ENCODE peak calls at places on chromosome 1, in five cellular contexts. One of them, this sample, is unnamed. For H3K4me1, the result is how much of the 10 kb centered on the place peaks cover.

GRCh38 chr1:31780632-31781031 is 16.5 kb upstream of the ADGRB2 start:
- DNase-seq in neural progenitor cell: no peak
- DNase-seq in HCT116: no peak
- DNase-seq in suprapubic skin: no peak
- DNase-seq in fibroblast of lung: no peak
- DNase-seq in this sample: no peak

GRCh38 chr1:184433928-184434502 is 47.2 kb downstream of the C1orf21 start:
- DNase-seq in neural progenitor cell: no peak
- DNase-seq in HCT116: no peak
- DNase-seq in suprapubic skin: no peak
- DNase-seq in fibroblast of lung: no peak
- DNase-seq in this sample: no peak

GRCh38 chr1:184150776-184151531 is 99.4 kb downstream of the TSEN15 start:
- DNase-seq in neural progenitor cell: no peak
- DNase-seq in HCT116: no peak
- DNase-seq in suprapubic skin: no peak
- DNase-seq in fibroblast of lung: peak
- DNase-seq in this sample: peak

GRCh38 chr1:53552981-53553733 is 94.0 kb downstream of the DMRTB1 start:
- DNase-seq in neural progenitor cell: no peak
- DNase-seq in HCT116: no peak
- DNase-seq in suprapubic skin: peak
- DNase-seq in fibroblast of lung: no peak
- DNase-seq in this sample: no peak

GRCh38 chr1:230231739-230232075 is 164.7 kb downstream of the GALNT2 start:
- DNase-seq in neural progenitor cell: no peak
- DNase-seq in HCT116: no peak
- DNase-seq in suprapubic skin: no peak
- DNase-seq in fibroblast of lung: peak
- DNase-seq in this sample: peak

GRCh38 chr1:36086529-36087232 is 2.0 kb upstream of the ADPRS start:
- DNase-seq in neural progenitor cell: no peak
- DNase-seq in HCT116: no peak
- DNase-seq in suprapubic skin: peak
- DNase-seq in fibroblast of lung: no peak
- DNase-seq in this sample: no peak

GRCh38 chr1:184283999-184284398 is 102.8 kb upstream of the C1orf21 start:
- DNase-seq in neural progenitor cell: no peak
- DNase-seq in HCT116: no peak
- DNase-seq in suprapubic skin: no peak
- DNase-seq in fibroblast of lung: peak
- DNase-seq in this sample: peak

GRCh38 chr1:32755098-32755809 is 52.7 kb upstream of the SYNC start:
- DNase-seq in neural progenitor cell: no peak
- DNase-seq in HCT116: no peak
- DNase-seq in suprapubic skin: no peak
- DNase-seq in fibroblast of lung: no peak
- DNase-seq in this sample: no peak

GRCh38 chr1:6365047-6365446 is 28.5 kb downstream of the ACOT7 start:
- DNase-seq in neural progenitor cell: no peak
- DNase-seq in HCT116: no peak
- DNase-seq in suprapubic skin: no peak
- DNase-seq in fibroblast of lung: no peak
- DNase-seq in this sample: no peak

GRCh38 chr1:50681931-50682330 is 258.7 kb upstream of the DMRTA2 start:
- DNase-seq in neural progenitor cell: no peak
- DNase-seq in HCT116: peak
- DNase-seq in suprapubic skin: no peak
- DNase-seq in fibroblast of lung: no peak
- DNase-seq in this sample: no peak

GRCh38 chr1:94971491-94971924 is 44.6 kb upstream of the CNN3 start:
- DNase-seq in neural progenitor cell: no peak
- DNase-seq in HCT116: no peak
- DNase-seq in suprapubic skin: no peak
- DNase-seq in fibroblast of lung: peak
- DNase-seq in this sample: peak

GRCh38 chr1:225655509-225656258 is 2.8 kb upstream of the ENAH start:
- DNase-seq in neural progenitor cell: peak
- DNase-seq in HCT116: peak
- DNase-seq in suprapubic skin: no peak
- DNase-seq in fibroblast of lung: peak
- DNase-seq in this sample: peak

GRCh38 chr1:41618066-41618825 is 133.8 kb upstream of the EDN2 start:
- DNase-seq in neural progenitor cell: no peak
- DNase-seq in HCT116: no peak
- DNase-seq in suprapubic skin: peak
- DNase-seq in fibroblast of lung: peak
- DNase-seq in this sample: no peak

GRCh38 chr1:53478186-53478585 is 19.0 kb downstream of the DMRTB1 start:
- DNase-seq in neural progenitor cell: no peak
- DNase-seq in HCT116: no peak
- DNase-seq in suprapubic skin: no peak
- DNase-seq in fibroblast of lung: no peak
- DNase-seq in this sample: no peak

GRCh38 chr1:58456470-58456869 is 90.1 kb downstream of the OMA1 start:
- DNase-seq in neural progenitor cell: no peak
- DNase-seq in HCT116: no peak
- DNase-seq in suprapubic skin: no peak
- DNase-seq in fibroblast of lung: no peak
- DNase-seq in this sample: no peak

GRCh38 chr1:47756006-47756405 is 241.2 kb downstream of the TRABD2B start:
- DNase-seq in neural progenitor cell: no peak
- DNase-seq in HCT116: no peak
- DNase-seq in suprapubic skin: no peak
- DNase-seq in fibroblast of lung: no peak
- DNase-seq in this sample: no peak

GRCh38 chr1:42931108-42931539 is 27.5 kb downstream of the SLC2A1 start:
- DNase-seq in neural progenitor cell: peak
- DNase-seq in HCT116: no peak
- DNase-seq in suprapubic skin: peak
- DNase-seq in fibroblast of lung: peak
- DNase-seq in this sample: peak
- H3K4me1 ChIP-seq in neural progenitor cell: under half
- H3K4me1 ChIP-seq in HCT116: under half
- H3K4me1 ChIP-seq in suprapubic skin: half or more
- H3K4me1 ChIP-seq in fibroblast of lung: under half
- H3K4me1 ChIP-seq in this sample: under half

DNA sequence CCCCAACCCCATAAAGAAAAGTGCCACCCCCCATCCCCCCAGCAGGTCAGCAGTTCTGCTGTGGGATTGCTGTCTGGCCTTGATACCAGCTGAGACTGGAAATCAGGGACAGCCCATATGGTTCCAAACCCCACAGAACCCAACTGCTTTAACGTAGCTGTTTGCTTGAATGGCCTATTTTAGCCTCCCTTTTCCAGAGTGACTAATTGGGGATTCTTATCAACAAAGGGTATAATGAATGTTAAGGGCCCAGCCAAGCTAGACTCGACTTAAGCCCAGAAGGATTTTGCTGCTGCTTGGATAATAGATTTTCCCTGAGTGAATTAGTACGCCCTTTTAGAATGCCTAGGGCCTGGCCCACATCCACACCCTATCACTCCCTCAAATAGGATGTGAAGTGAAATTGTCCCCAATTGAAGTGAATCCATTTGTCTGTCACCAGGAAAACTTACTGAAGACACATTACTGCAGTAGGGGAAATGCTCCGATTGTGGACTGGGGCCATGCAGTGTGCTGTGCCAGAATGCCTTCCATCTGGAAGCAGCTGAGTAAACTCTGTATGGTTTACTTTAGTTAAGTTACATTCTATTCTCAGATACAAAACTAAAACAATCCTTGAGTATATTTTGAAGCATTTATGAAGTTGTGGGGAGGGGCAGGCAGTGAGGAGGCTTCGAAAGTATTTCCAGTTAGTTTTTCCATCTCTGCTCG is 156.9 kb downstream of the DHRS3 start:
- DNase-seq in neural progenitor cell: peak
- DNase-seq in HCT116: no peak
- DNase-seq in suprapubic skin: no peak
- DNase-seq in fibroblast of lung: peak
- DNase-seq in this sample: no peak
- H3K4me1 ChIP-seq in neural progenitor cell: under half
- H3K4me1 ChIP-seq in HCT116: under half
- H3K4me1 ChIP-seq in suprapubic skin: under half
- H3K4me1 ChIP-seq in fibroblast of lung: under half
- H3K4me1 ChIP-seq in this sample: under half

DNA sequence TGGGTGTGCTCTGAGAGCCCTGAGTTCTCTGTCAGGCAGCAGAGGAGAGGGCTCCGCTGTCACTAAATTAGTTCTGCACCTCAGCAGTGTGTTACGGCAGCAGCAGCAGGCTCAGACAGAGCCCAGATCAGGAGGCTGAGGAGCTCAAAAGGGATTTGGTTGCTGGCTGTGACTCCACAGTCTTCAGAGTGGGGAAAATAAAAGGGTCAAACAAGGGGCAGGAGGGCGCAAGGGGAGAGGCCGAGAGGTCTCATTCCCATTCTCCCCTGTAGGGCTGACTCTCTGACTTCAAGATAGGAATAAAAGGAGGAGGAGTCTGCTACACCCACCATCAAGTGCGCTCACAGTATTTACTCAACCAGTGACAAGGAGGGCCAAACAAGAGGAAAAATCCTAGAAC is 9.2 kb upstream of the SLC45A3 start:
- DNase-seq in neural progenitor cell: peak
- DNase-seq in HCT116: no peak
- DNase-seq in suprapubic skin: no peak
- DNase-seq in fibroblast of lung: no peak
- DNase-seq in this sample: no peak
- H3K4me1 ChIP-seq in neural progenitor cell: under half
- H3K4me1 ChIP-seq in HCT116: under half
- H3K4me1 ChIP-seq in suprapubic skin: under half
- H3K4me1 ChIP-seq in fibroblast of lung: under half
- H3K4me1 ChIP-seq in this sample: under half

GRCh38 chr1:110107867-110108469 is 4.3 kb upstream of the UBL4B start:
- DNase-seq in neural progenitor cell: no peak
- DNase-seq in HCT116: no peak
- DNase-seq in suprapubic skin: no peak
- DNase-seq in fibroblast of lung: peak
- DNase-seq in this sample: no peak
- H3K4me1 ChIP-seq in neural progenitor cell: under half
- H3K4me1 ChIP-seq in HCT116: under half
- H3K4me1 ChIP-seq in suprapubic skin: under half
- H3K4me1 ChIP-seq in fibroblast of lung: under half
- H3K4me1 ChIP-seq in this sample: under half

GRCh38 chr1:66932291-66932690 is 7.5 kb downstream of the MIER1 start:
- DNase-seq in neural progenitor cell: no peak
- DNase-seq in HCT116: no peak
- DNase-seq in suprapubic skin: no peak
- DNase-seq in fibroblast of lung: no peak
- DNase-seq in this sample: no peak
- H3K4me1 ChIP-seq in neural progenitor cell: under half
- H3K4me1 ChIP-seq in HCT116: under half
- H3K4me1 ChIP-seq in suprapubic skin: under half
- H3K4me1 ChIP-seq in fibroblast of lung: under half
- H3K4me1 ChIP-seq in this sample: under half

GRCh38 chr1:39395357-39395831 is 96.0 kb upstream of the BMP8A start:
- DNase-seq in neural progenitor cell: no peak
- DNase-seq in HCT116: peak
- DNase-seq in suprapubic skin: no peak
- DNase-seq in fibroblast of lung: peak
- DNase-seq in this sample: peak
- H3K4me1 ChIP-seq in neural progenitor cell: under half
- H3K4me1 ChIP-seq in HCT116: half or more
- H3K4me1 ChIP-seq in suprapubic skin: half or more
- H3K4me1 ChIP-seq in fibroblast of lung: half or more
- H3K4me1 ChIP-seq in this sample: half or more

This sample was measured in A673.